ENCODE peak calls at places on chromosome 21, in four cellular contexts. E is anterior cingulate cortex, S is Right ventricle myocardium superior, G is NCI-H226. W is an unnamed sample.

GRCh38 chr21:26719750-26720149 is 125.5 kb downstream of the ADAMTS1 start:
- DNase-seq in E (no peak), S (peak), G (no peak), W (peak)

GRCh38 chr21:19981938-19982337 is 1016.3 kb upstream of the NCAM2 start:
- DNase-seq in E (no peak), S (no peak), G (no peak), W (no peak)

GRCh38 chr21:40841524-40842196 is 5.3 kb downstream of the DSCAM start:
- DNase-seq in E (peak), S (peak), G (no peak), W (peak)

GRCh38 chr21:45546636-45547203 is 4.5 kb upstream of the SLC19A1 start:
- DNase-seq in E (no peak), S (no peak), G (no peak), W (no peak)

GRCh38 chr21:45353200-45353599 is 51.8 kb upstream of the COL18A1 start:
- DNase-seq in E (no peak), S (no peak), G (no peak), W (no peak)

GRCh38 chr21:16419188-16419874 is 689.5 kb downstream of the USP25 start:
- DNase-seq in E (peak), S (peak), G (no peak), W (peak)

GRCh38 chr21:32382108-32382601 is 10.7 kb downstream of the URB1 start:
- DNase-seq in E (no peak), S (no peak), G (peak), W (no peak)

GRCh38 chr21:45539046-45539795 is 3.0 kb downstream of the SLC19A1 start:
- DNase-seq in E (no peak), S (peak), G (no peak), W (peak)

GRCh38 chr21:29217818-29218252 is 80.9 kb upstream of the BACH1 start:
- DNase-seq in E (no peak), S (no peak), G (peak), W (no peak)

GRCh38 chr21:25732091-25732760 is 2.5 kb downstream of the ATP5PF start:
- DNase-seq in E (no peak), S (no peak), G (no peak), W (no peak)

GRCh38 chr21:32868631-32869454 is 97.3 kb upstream of the PAXBP1 start:
- DNase-seq in E (no peak), S (no peak), G (no peak), W (no peak)

GRCh38 chr21:37568415-37568814 is 201.8 kb downstream of the DYRK1A start:
- DNase-seq in E (no peak), S (no peak), G (no peak), W (no peak)

GRCh38 chr21:45050786-45051489 is 23.4 kb upstream of the ADARB1 start:
- DNase-seq in E (no peak), S (no peak), G (peak), W (no peak)

GRCh38 chr21:28111151-28111619 is 881.5 kb downstream of the LTN1 start:
- DNase-seq in E (no peak), S (peak), G (peak), W (peak)

GRCh38 chr21:33783173-33783572 is 132.4 kb downstream of the ATP5PO start:
- DNase-seq in E (no peak), S (no peak), G (no peak), W (no peak)

GRCh38 chr21:37322084-37322483 is 44.5 kb upstream of the DYRK1A start:
- DNase-seq in E (no peak), S (no peak), G (no peak), W (no peak)

GRCh38 chr21:39105836-39106235 is 77.4 kb downstream of the PSMG1 start:
- DNase-seq in E (no peak), S (no peak), G (no peak), W (no peak)

GRCh38 chr21:33152228-33153130 is 77.3 kb upstream of the IFNAR2 start:
- DNase-seq in E (no peak), S (no peak), G (no peak), W (no peak)

GRCh38 chr21:32278068-32278467 is 781 bp downstream of the MIS18A start:
- DNase-seq in E (no peak), S (no peak), G (no peak), W (no peak)

GRCh38 chr21:44994016-44994365 is 54.2 kb downstream of the SLX9 start:
- DNase-seq in E (no peak), S (peak), G (no peak), W (no peak)

GRCh38 chr21:36835383-36835795 is 131.1 kb downstream of the HLCS start:
- DNase-seq in E (no peak), S (no peak), G (peak), W (no peak)

GRCh38 chr21:16534408-16535099 is 804.8 kb downstream of the USP25 start:
- DNase-seq in E (peak), S (peak), G (no peak), W (peak)

GRCh38 chr21:34274001-34274400 is 89.8 kb upstream of the KCNE2 start:
- DNase-seq in E (no peak), S (no peak), G (peak), W (no peak)

GRCh38 chr21:42314616-42315295 is 453 bp downstream of the TFF3 start:
- DNase-seq in E (no peak), S (no peak), G (no peak), W (no peak)

GRCh38 chr21:42160111-42160949 is 58.6 kb upstream of the ABCG1 start:
- DNase-seq in E (no peak), S (no peak), G (no peak), W (no peak)

GRCh38 chr21:42563261-42564045 is 49.8 kb downstream of the SLC37A1 start:
- DNase-seq in E (no peak), S (no peak), G (no peak), W (no peak)

GRCh38 chr21:39601194-39601940 is 11.4 kb upstream of the B3GALT5 start:
- DNase-seq in E (no peak), S (no peak), G (no peak), W (no peak)

GRCh38 chr21:34333150-34333739 is 30.6 kb upstream of the KCNE2 start:
- DNase-seq in E (no peak), S (no peak), G (no peak), W (no peak)

GRCh38 chr21:27480841-27481261 is 514.0 kb upstream of the ADAMTS5 start:
- DNase-seq in E (no peak), S (no peak), G (peak), W (no peak)

GRCh38 chr21:42254631-42255030 is 35.7 kb downstream of the ABCG1 start:
- DNase-seq in E (peak), S (no peak), G (no peak), W (no peak)

GRCh38 chr21:45920824-45921600 is 60.6 kb upstream of the COL6A1 start:
- DNase-seq in E (no peak), S (no peak), G (no peak), W (no peak)

GRCh38 chr21:28639742-28640141 is 352.9 kb downstream of the LTN1 start:
- DNase-seq in E (no peak), S (no peak), G (peak), W (no peak)

GRCh38 chr21:35563885-35564451 is 496.4 kb downstream of the SETD4 start:
- DNase-seq in E (no peak), S (peak), G (no peak), W (peak)

GRCh38 chr21:46368533-46369285 is 44.8 kb downstream of the PCNT start:
- DNase-seq in E (no peak), S (no peak), G (no peak), W (no peak)